ENCODE peak calls at places on chromosomes 13 and 19, in six cellular contexts. C is body of pancreas, J is breast epithelium, X is keratinocyte, L is hepatic stellate cell, U is nucleus accumbens. R is an unnamed sample.

GRCh38 chr13:65725001-65725400 is 1505.1 kb downstream of the PCDH9 start:
- DNase-seq in C (no peak), J (no peak), X (no peak), L (no peak), U (no peak), R (no peak)

GRCh38 chr13:41457589-41458186 is 338 bp downstream of the RGCC start:
- DNase-seq in C (peak; percentile 9), J (no peak), X (no peak), L (no peak), U (no peak), R (no peak)

GRCh38 chr19:35868823-35869326 is 501 bp downstream of the APLP1 start:
- DNase-seq in C (no peak), J (no peak), X (no peak), L (no peak), U (no peak), R (no peak)

GRCh38 chr13:113275387-113275786 is 21.7 kb upstream of the LAMP1 start:
- DNase-seq in C (peak; percentile 67), J (no peak), X (no peak), L (peak; percentile 54), U (no peak), R (no peak)

GRCh38 chr19:55615553-55616394 is 8.6 kb downstream of the ZNF784 start:
- DNase-seq in C (no peak), J (no peak), X (no peak), L (no peak), U (no peak), R (no peak)

GRCh38 chr19:46015080-46015960 is 7.5 kb downstream of the PGLYRP1 start:
- DNase-seq in C (peak; percentile 92), J (peak; percentile 71), X (peak; percentile 48), L (no peak), U (peak; percentile 34), R (no peak)

GRCh38 chr19:10669246-10669645 is 15.1 kb downstream of the ILF3 start:
- DNase-seq in C (no peak), J (no peak), X (no peak), L (no peak), U (no peak), R (no peak)

GRCh38 chr13:94480672-94481145 is 1.2 kb upstream of the DCT start:
- DNase-seq in C (no peak), J (no peak), X (no peak), L (no peak), U (no peak), R (no peak)

GRCh38 chr19:48565090-48565489 is 13.1 kb downstream of the SULT2B1 start:
- DNase-seq in C (no peak), J (no peak), X (no peak), L (no peak), U (no peak), R (no peak)

GRCh38 chr13:32381539-32381938 is 46.4 kb downstream of the N4BP2L1 start:
- DNase-seq in C (peak; percentile 34), J (no peak), X (no peak), L (peak; percentile 27), U (no peak), R (no peak)

GRCh38 chr13:99303863-99304521 is 3.2 kb downstream of the GPR183 start:
- DNase-seq in C (peak; percentile 17), J (no peak), X (no peak), L (no peak), U (no peak), R (no peak)

GRCh38 chr19:35436477-35437141 is 11.4 kb upstream of the FFAR2 start:
- DNase-seq in C (peak; percentile 60), J (no peak), X (no peak), L (no peak), U (peak; percentile 12), R (no peak)

GRCh38 chr13:64793131-64793530 is 2437.0 kb downstream of the PCDH9 start:
- DNase-seq in C (no peak), J (no peak), X (no peak), L (no peak), U (no peak), R (no peak)

GRCh38 chr13:99310382-99311031 is 3.3 kb upstream of the GPR183 start:
- DNase-seq in C (no peak), J (no peak), X (no peak), L (peak; percentile 40), U (no peak), R (no peak)

GRCh38 chr19:55467236-55468053 is 2.9 kb upstream of the C19orf85 start:
- DNase-seq in C (peak; percentile 72), J (no peak), X (no peak), L (peak; percentile 87), U (no peak), R (no peak)

GRCh38 chr13:110444226-110444653 is 117.3 kb downstream of the RAB20 start:
- DNase-seq in C (no peak), J (no peak), X (no peak), L (peak; percentile 42), U (no peak), R (no peak)

GRCh38 chr13:42110410-42111155 is 62.1 kb downstream of the DGKH start:
- DNase-seq in C (no peak), J (no peak), X (peak; percentile 28), L (peak; percentile 37), U (peak; percentile 5), R (no peak)

GRCh38 chr13:58908019-58908679 is 1255.6 kb downstream of the DIAPH3 start:
- DNase-seq in C (no peak), J (no peak), X (no peak), L (no peak), U (no peak), R (no peak)